ENCODE peak calls at places on chromosomes 11 and 22, in four cellular contexts. O is mammary epithelial cell, R is adrenal gland, I is upper lobe of right lung. E is an unnamed sample. For H3K36me3, the result is how much of the 10 kb centered on the place peaks cover.

GRCh38 chr22:41925783-41926460 is 684 bp downstream of the TNFRSF13C start:
- DNase-seq in I (peak), R (peak), O (no peak), E (peak)

GRCh38 chr11:68008381-68009337 is 1.5 kb upstream of the ALDH3B1 start:
- DNase-seq in R (peak), O (no peak), I (peak), E (no peak)

GRCh38 chr11:66720223-66720898 is 8.7 kb downstream of the SPTBN2 start:
- DNase-seq in R (peak), I (peak), O (peak), E (peak)

GRCh38 chr11:103601230-103601846 is 435.1 kb upstream of the DDI1 start:
- DNase-seq in R (peak), I (no peak), O (peak), E (peak)

GRCh38 chr11:12581923-12582322 is 92.3 kb upstream of the TEAD1 start:
- DNase-seq in O (peak), R (no peak), I (no peak), E (peak)

GRCh38 chr11:2422461-2423156 is 21.7 kb downstream of the TRPM5 start:
- DNase-seq in I (no peak), O (no peak), R (no peak), E (no peak)

GRCh38 chr11:41872458-41872857 is 413.0 kb upstream of the LRRC4C start:
- DNase-seq in R (no peak), I (no peak), O (no peak), E (no peak)

GRCh38 chr11:24386551-24387404 is 110.1 kb upstream of the LUZP2 start:
- DNase-seq in I (no peak), O (peak), R (no peak), E (peak)

GRCh38 chr22:49699928-49700498 is 127.7 kb downstream of the BRD1 start:
- DNase-seq in O (no peak), I (no peak), R (no peak), E (no peak)

GRCh38 chr11:60130496-60130895 is 42.0 kb downstream of the MS4A2 start:
- DNase-seq in I (no peak), R (peak), O (peak), E (peak)

GRCh38 chr11:127225619-127226018 is 225.0 kb upstream of the KIRREL3 start:
- DNase-seq in R (no peak), I (no peak), O (no peak), E (no peak)

GRCh38 chr11:64556044-64556720 is 34.8 kb upstream of the SLC22A12 start:
- DNase-seq in O (no peak), I (peak), R (no peak), E (no peak)

DNA sequence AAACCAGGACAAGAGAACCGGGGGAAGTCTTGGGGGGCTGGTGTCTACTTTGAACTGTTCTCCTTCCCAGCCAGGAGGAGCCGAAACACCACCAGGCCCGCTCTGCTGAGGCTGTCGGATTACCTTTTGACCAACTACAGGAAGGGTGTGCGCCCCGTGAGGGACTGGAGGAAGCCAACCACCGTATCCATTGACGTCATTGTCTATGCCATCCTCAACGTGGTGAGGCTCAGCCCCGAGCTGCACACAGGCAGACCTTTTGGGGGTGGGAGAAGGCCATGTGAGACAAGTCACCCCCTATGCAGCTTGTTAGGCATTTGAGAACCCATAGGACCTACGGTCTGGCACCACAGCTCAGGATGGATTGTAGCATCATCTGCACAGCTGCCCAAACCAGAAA is 2.8 kb downstream of the HTR3A start:
- DNase-seq in R (no peak), O (no peak), I (no peak), E (no peak)
- H3K36me3 ChIP-seq in R (under half), O (under half), I (under half), E (under half)

GRCh38 chr11:71499125-71499524 is 27.9 kb upstream of the KRTAP5-7 start:
- DNase-seq in R (no peak), I (no peak), O (no peak), E (no peak)
- H3K36me3 ChIP-seq in R (under half), I (half or more), O (under half), E (under half)

GRCh38 chr22:23268139-23268712 is 87.9 kb downstream of the BCR start:
- DNase-seq in I (no peak), O (no peak), R (no peak), E (no peak)
- H3K36me3 ChIP-seq in I (half or more), O (under half), R (under half), E (under half)

DNA sequence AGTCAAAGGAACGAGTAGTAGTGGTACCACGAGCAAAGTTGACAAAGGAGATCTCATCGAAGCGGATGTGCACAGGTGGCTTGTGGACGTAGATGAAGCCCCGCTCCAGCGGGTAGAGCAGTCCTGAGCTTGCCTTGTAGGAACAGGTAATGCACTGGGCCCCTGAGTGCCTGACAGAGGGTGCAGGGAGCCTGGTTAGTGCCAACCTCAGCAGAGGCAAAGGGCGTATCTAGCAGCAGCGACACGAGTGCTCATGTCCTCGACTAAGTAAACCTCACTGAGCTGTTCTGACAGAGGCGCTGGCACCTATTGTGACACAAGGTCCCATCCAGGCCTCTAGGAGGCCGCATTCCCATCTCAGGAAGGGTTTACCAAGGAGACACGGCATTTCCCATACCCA is 4.0 kb downstream of the SSRP1 start:
- DNase-seq in R (no peak), I (no peak), O (no peak), E (no peak)
- H3K36me3 ChIP-seq in R (under half), I (half or more), O (half or more), E (half or more)

GRCh38 chr22:19406281-19406811 is 25.2 kb downstream of the HIRA start:
- DNase-seq in O (no peak), R (no peak), I (no peak), E (no peak)

GRCh38 chr22:19406846-19407245 is 24.7 kb downstream of the HIRA start:
- DNase-seq in R (no peak), O (no peak), I (no peak), E (no peak)

GRCh38 chr22:19404676-19405075 is 26.9 kb downstream of the HIRA start:
- DNase-seq in I (no peak), O (no peak), R (no peak), E (no peak)

GRCh38 chr22:19405652-19406051 is 25.9 kb downstream of the HIRA start:
- DNase-seq in I (no peak), O (no peak), R (no peak), E (no peak)

GRCh38 chr22:19405133-19405532 is 26.4 kb downstream of the HIRA start:
- DNase-seq in R (no peak), O (no peak), I (no peak), E (no peak)
- H3K36me3 ChIP-seq in R (under half), O (under half), I (half or more), E (under half)

GRCh38 chr22:27853404-27853803 is 51.8 kb upstream of the MN1 start:
- DNase-seq in R (peak), I (no peak), O (no peak), E (no peak)
- H3K36me3 ChIP-seq in R (under half), I (half or more), O (half or more), E (under half)

E was measured in PC-3.